ENCODE peak calls at places on chromosome 18, in five cellular contexts. O is AG04450, M is astrocyte, P is D341Med, W is astrocyte of the cerebellum. E is an unnamed sample.

GRCh38 chr18:48852292-48852691 is 98.5 kb downstream of the SMAD7 start:
- DNase-seq in O (no peak), M (peak; percentile 63), P (no peak), W (no peak), E (no peak)

GRCh38 chr18:41624461-41624860 is 330.6 kb upstream of the PIK3C3 start:
- DNase-seq in O (no peak), M (peak; percentile 62), P (no peak), W (no peak), E (no peak)

GRCh38 chr18:76348267-76349066 is 146.6 kb downstream of the ZNF516 start:
- DNase-seq in O (no peak), M (no peak), P (peak; percentile 57), W (no peak), E (no peak)

GRCh38 chr18:49734836-49735235 is 78.5 kb downstream of the ACAA2 start:
- DNase-seq in O (no peak), M (no peak), P (no peak), W (no peak), E (no peak)

GRCh38 chr18:904135-905090 is at the start of gene ADCYAP1:
- DNase-seq in O (no peak), M (no peak), P (peak; percentile 83), W (no peak), E (peak; percentile 76)

GRCh38 chr18:56407631-56408030 is 230.8 kb downstream of the TXNL1 start:
- DNase-seq in O (no peak), M (peak; percentile 8), P (no peak), W (peak; percentile 32), E (no peak)

GRCh38 chr18:20971886-20972267 is 139.7 kb downstream of the ROCK1 start:
- DNase-seq in O (no peak), M (no peak), P (peak; percentile 56), W (peak; percentile 12), E (peak; percentile 21)

GRCh38 chr18:24831871-24832665 is 371.6 kb downstream of the HRH4 start:
- DNase-seq in O (no peak), M (no peak), P (no peak), W (no peak), E (no peak)

GRCh38 chr18:741931-742512 is 29.6 kb upstream of the ENOSF1 start:
- DNase-seq in O (peak; percentile 15), M (peak; percentile 27), P (peak; percentile 68), W (peak; percentile 39), E (peak; percentile 44)

GRCh38 chr18:28115149-28115550 is 61.8 kb downstream of the CDH2 start:
- DNase-seq in O (peak; percentile 52), M (peak; percentile 99), P (no peak), W (peak; percentile 86), E (no peak)

GRCh38 chr18:67733094-67733493 is 216.6 kb upstream of the DSEL start:
- DNase-seq in O (no peak), M (peak; percentile 41), P (no peak), W (no peak), E (no peak)

GRCh38 chr18:5294618-5295230 is 802 bp downstream of the ZBTB14 start:
- DNase-seq in O (no peak), M (peak; percentile 51), P (peak; percentile 74), W (peak; percentile 15), E (no peak)

GRCh38 chr18:10413722-10414121 is 40.7 kb upstream of the APCDD1 start:
- DNase-seq in O (no peak), M (no peak), P (no peak), W (no peak), E (no peak)

GRCh38 chr18:8084160-8084559 is 517.0 kb downstream of the PTPRM start:
- DNase-seq in O (peak; percentile 6), M (peak; percentile 19), P (peak; percentile 62), W (peak; percentile 28), E (peak; percentile 47)

GRCh38 chr18:23838801-23839366 is 149.6 kb downstream of the LAMA3 start:
- DNase-seq in O (no peak), M (peak; percentile 75), P (no peak), W (peak; percentile 31), E (no peak)

GRCh38 chr18:1147616-1148184 is 243.0 kb downstream of the ADCYAP1 start:
- DNase-seq in O (no peak), M (no peak), P (no peak), W (peak; percentile 2), E (peak; percentile 2)

GRCh38 chr18:46293699-46294300 is 189.6 kb downstream of the HAUS1 start:
- DNase-seq in O (no peak), M (no peak), P (no peak), W (no peak), E (peak; percentile 62)

GRCh38 chr18:61870151-61870550 is 22.7 kb downstream of the RNF152 start:
- DNase-seq in O (peak; percentile 57), M (no peak), P (no peak), W (no peak), E (no peak)

GRCh38 chr18:7784171-7784570 is 217.1 kb downstream of the PTPRM start:
- DNase-seq in O (no peak), M (no peak), P (no peak), W (no peak), E (peak; percentile 9)

GRCh38 chr18:57791911-57792310 is 11.2 kb downstream of the ATP8B1 start:
- DNase-seq in O (no peak), M (peak; percentile 60), P (no peak), W (no peak), E (no peak)

GRCh38 chr18:9808530-9809241 is 77.1 kb upstream of the TXNDC2 start:
- DNase-seq in O (no peak), M (peak; percentile 39), P (no peak), W (no peak), E (peak; percentile 64)

GRCh38 chr18:49274188-49274714 is 186.2 kb downstream of the DYM start:
- DNase-seq in O (no peak), M (peak; percentile 20), P (no peak), W (no peak), E (no peak)

GRCh38 chr18:23932385-23933067 is 82.0 kb upstream of the TTC39C start:
- DNase-seq in O (no peak), M (no peak), P (no peak), W (no peak), E (no peak)

GRCh38 chr18:10949655-10950054 is 199.7 kb downstream of the PIEZO2 start:
- DNase-seq in O (no peak), M (no peak), P (no peak), W (no peak), E (no peak)

GRCh38 chr18:58321986-58322385 is 278.0 kb downstream of the NEDD4L start:
- DNase-seq in O (no peak), M (peak; percentile 75), P (peak; percentile 82), W (peak; percentile 41), E (peak; percentile 75)

GRCh38 chr18:21599585-21600525 is 649 bp downstream of the ESCO1 start:
- DNase-seq in O (no peak), M (no peak), P (peak; percentile 85), W (no peak), E (peak; percentile 89)

GRCh38 chr18:77087391-77088141 is 45.0 kb downstream of the MBP start:
- DNase-seq in O (no peak), M (peak; percentile 32), P (no peak), W (no peak), E (peak; percentile 88)

GRCh38 chr18:5276947-5277346 is 18.6 kb downstream of the ZBTB14 start:
- DNase-seq in O (no peak), M (no peak), P (no peak), W (no peak), E (no peak)

GRCh38 chr18:3886575-3887322 is 436.8 kb downstream of the TGIF1 start:
- DNase-seq in O (no peak), M (no peak), P (no peak), W (no peak), E (no peak)

GRCh38 chr18:65906621-65907034 is 155.8 kb downstream of the CDH7 start:
- DNase-seq in O (no peak), M (no peak), P (no peak), W (no peak), E (no peak)

GRCh38 chr18:74652392-74652988 is 54.8 kb downstream of the ZNF407 start:
- DNase-seq in O (peak; percentile 32), M (peak; percentile 18), P (no peak), W (peak; percentile 45), E (no peak)

GRCh38 chr18:43805646-43806194 is 528.4 kb upstream of the SYT4 start:
- DNase-seq in O (no peak), M (peak; percentile 61), P (no peak), W (no peak), E (no peak)

GRCh38 chr18:39173022-39173421 is 1607.4 kb upstream of the CELF4 start:
- DNase-seq in O (no peak), M (peak; percentile 2), P (no peak), W (no peak), E (no peak)

GRCh38 chr18:55452123-55452611 is 135.8 kb downstream of the TCF4 start:
- DNase-seq in O (no peak), M (peak; percentile 35), P (no peak), W (peak; percentile 13), E (no peak)

GRCh38 chr18:76822510-76823165 is at the start of gene ZNF236:
- DNase-seq in O (peak; percentile 47), M (peak; percentile 65), P (peak; percentile 99), W (no peak), E (peak; percentile 97)

GRCh38 chr18:50092250-50092780 is 102.6 kb downstream of the MYO5B start:
- DNase-seq in O (no peak), M (no peak), P (no peak), W (no peak), E (no peak)

GRCh38 chr18:23365602-23366001 is 87.5 kb upstream of the RIOK3 start:
- DNase-seq in O (no peak), M (peak; percentile 67), P (no peak), W (no peak), E (no peak)

GRCh38 chr18:49016648-49017539 is 66.1 kb upstream of the SMAD7 start:
- DNase-seq in O (peak; percentile 51), M (peak; percentile 90), P (peak; percentile 40), W (peak; percentile 76), E (peak; percentile 81)

GRCh38 chr18:6444484-6445228 is 29.9 kb upstream of the L3MBTL4 start:
- DNase-seq in O (no peak), M (no peak), P (no peak), W (no peak), E (peak; percentile 39)

E was measured in H7.